ENCODE peak calls at places on chromosomes 5 and 9, in six cellular contexts. K is tibial nerve; E is CD8-positive, alpha-beta T cell; X is adrenal gland; L is upper lobe of left lung; F is esophagus squamous epithelium. H is an unnamed sample. For H3K9me3, the result is how much of the 10 kb centered on the place peaks cover.

GRCh38 chr9:137320555-137321384 is 18.7 kb upstream of the NRARP start:
- DNase-seq in F (no peak), E (peak), K (no peak), X (no peak), L (peak), H (no peak)

GRCh38 chr5:3009605-3010004 is 258.1 kb upstream of the IRX2 start:
- DNase-seq in K (no peak), E (peak), F (no peak), L (no peak), X (no peak), H (no peak)

GRCh38 chr5:99058466-99058865 is 129.7 kb upstream of the CHD1 start:
- DNase-seq in E (no peak), F (no peak), X (no peak), L (no peak), K (no peak), H (no peak)

GRCh38 chr9:18820566-18821095 is 212.4 kb downstream of the SAXO1 start:
- DNase-seq in L (no peak), K (no peak), E (no peak), X (no peak), F (no peak), H (no peak)

GRCh38 chr5:142769251-142769792 is 855 bp upstream of the ARHGAP26 start:
- DNase-seq in X (no peak), E (no peak), F (no peak), L (no peak), K (no peak), H (no peak)

GRCh38 chr5:135154961-135155360 is 120.9 kb upstream of the PITX1 start:
- DNase-seq in X (no peak), K (no peak), L (no peak), E (peak), F (no peak), H (no peak)

GRCh38 chr5:155471027-155471426 is 457.5 kb downstream of the KIF4B start:
- DNase-seq in L (no peak), F (no peak), E (no peak), X (no peak), K (no peak), H (no peak)

GRCh38 chr9:92147854-92148184 is 32.6 kb upstream of the SPTLC1 start:
- DNase-seq in L (peak), F (no peak), X (peak), E (no peak), K (no peak), H (no peak)

GRCh38 chr9:68819065-68819464 is 114.0 kb downstream of the PIP5K1B start:
- DNase-seq in E (no peak), K (no peak), X (no peak), L (no peak), F (no peak), H (no peak)

GRCh38 chr9:4792054-4792571 is 631 bp upstream of the RCL1 start:
- DNase-seq in F (no peak), K (no peak), L (no peak), E (no peak), X (no peak), H (no peak)

GRCh38 chr9:115883467-115884329 is 269.9 kb upstream of the PAPPA start:
- DNase-seq in F (no peak), E (no peak), L (no peak), X (peak), K (no peak), H (no peak)

DNA sequence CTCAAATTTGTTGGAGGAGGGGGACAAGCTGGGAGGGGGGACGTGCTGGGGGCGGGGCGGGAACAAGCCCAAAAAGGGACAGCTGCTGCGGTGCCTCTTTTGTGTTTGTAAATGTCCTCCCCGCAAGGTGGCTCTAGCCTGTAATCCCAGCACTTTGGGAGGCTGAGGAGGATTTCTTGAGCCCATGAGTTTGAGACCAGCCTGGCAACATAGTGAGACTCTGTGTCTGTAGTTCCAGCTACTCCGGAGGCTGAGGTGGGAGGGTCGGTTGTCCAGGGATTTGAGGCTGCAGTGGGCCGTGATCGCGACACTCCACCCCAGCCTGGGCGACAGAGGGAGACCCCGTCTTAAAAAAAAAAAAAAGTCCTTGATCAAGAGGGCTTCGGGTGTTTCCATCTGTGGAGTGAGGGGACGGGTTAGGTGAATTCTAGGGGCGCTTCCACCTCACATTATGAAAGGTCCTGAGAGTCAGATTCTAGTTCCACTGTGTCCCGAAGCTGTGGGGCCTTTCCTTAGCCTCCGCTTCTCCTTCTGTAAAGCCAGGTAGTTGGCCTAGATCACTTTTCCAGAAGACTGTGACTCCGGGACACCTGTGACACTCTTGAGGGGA is 779 bp upstream of the CTNNA1 start:
- DNase-seq in K (no peak), F (no peak), E (peak), X (peak), L (peak), H (no peak)
- TF ChIP-seq CTCF in K (no peak), F (peak), E (no peak), X (no peak), L (no peak), H (no peak)

GRCh38 chr5:60576425-60576824 is 123.5 kb downstream of the DEPDC1B start:
- DNase-seq in L (no peak), E (no peak), K (no peak), X (no peak), F (no peak), H (no peak)

GRCh38 chr5:60583598-60583997 is 116.4 kb downstream of the DEPDC1B start:
- DNase-seq in F (no peak), K (no peak), L (no peak), X (no peak), E (no peak), H (no peak)

GRCh38 chr5:60577116-60577515 is 122.8 kb downstream of the DEPDC1B start:
- DNase-seq in X (no peak), L (no peak), F (no peak), K (no peak), E (no peak), H (no peak)

DNA sequence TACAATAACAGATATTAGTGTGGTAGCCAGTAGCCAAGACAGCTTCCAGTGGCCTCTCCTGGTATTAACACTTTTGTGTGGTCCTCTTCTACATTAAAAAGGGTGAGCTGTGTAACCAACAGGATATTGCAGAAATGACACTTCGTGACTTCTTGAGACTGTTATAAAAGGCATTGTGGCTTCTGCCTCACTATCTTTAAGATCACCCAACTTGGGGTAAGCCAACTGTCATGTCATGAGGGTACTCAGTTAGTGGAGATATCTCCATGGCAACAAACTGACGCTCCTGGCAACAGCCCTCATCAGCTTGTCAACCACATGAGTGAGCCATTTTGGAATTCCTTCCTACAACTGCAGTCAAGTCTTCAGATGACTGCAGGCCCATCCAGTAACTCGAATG is 121.7 kb downstream of the DEPDC1B start:
- DNase-seq in L (no peak), E (no peak), F (no peak), K (no peak), X (no peak), H (no peak)
- H3K9me3 ChIP-seq in L (under half), E (under half), F (under half), K (under half), X (under half), H (under half)

GRCh38 chr5:34684281-34684979 is 28.3 kb downstream of the RAI14 start:
- DNase-seq in E (no peak), L (no peak), K (no peak), X (no peak), F (no peak), H (no peak)

GRCh38 chr5:34684980-34685352 is 28.8 kb downstream of the RAI14 start:
- DNase-seq in X (no peak), E (no peak), K (no peak), L (no peak), F (no peak), H (no peak)

GRCh38 chr5:34685485-34686197 is 29.5 kb downstream of the RAI14 start:
- DNase-seq in K (no peak), L (no peak), X (no peak), F (no peak), E (no peak), H (no peak)

GRCh38 chr5:34680896-34681295 is 24.8 kb downstream of the RAI14 start:
- DNase-seq in X (no peak), E (no peak), F (no peak), K (no peak), L (no peak), H (no peak)

DNA sequence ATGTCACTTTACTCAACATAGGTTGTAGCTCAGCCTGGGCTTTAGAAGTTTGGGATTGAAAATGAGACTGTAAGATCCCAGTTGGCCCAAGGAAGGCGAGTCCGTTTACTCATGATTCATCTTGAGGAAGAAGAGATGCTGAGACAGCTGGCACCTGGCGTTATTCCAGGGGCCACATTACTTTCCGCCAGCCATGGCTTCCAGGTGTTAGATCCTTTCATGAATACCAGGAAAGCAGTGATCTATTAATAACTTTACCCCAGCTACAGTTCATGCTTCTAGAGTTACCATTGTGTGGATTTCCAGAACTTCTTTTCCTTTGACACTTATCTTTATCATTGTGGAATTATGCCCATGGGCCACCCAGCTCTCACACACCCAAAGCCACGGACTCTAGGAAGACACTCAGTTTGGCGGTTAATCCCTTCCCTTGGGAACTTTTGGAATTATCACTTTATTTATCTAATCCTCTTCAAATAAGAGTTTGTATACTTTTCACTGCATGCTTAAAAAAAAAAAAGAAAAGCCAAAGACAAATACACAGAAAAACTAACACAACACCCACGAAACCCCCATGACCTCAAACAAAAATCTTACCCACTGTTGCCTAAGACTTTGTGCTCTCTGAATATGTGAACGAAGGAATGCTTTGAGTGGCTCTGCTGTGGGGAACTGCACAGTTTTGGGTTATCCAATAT is 26.9 kb downstream of the RAI14 start:
- DNase-seq in K (no peak), L (no peak), F (no peak), E (no peak), X (peak), H (no peak)
- H3K27ac ChIP-seq in K (peak), L (no peak), F (no peak), E (no peak), X (no peak), H (no peak)

GRCh38 chr9:33517373-33517772 is 6.7 kb upstream of the ANKRD18B start:
- DNase-seq in E (no peak), L (no peak), F (no peak), X (peak), K (no peak), H (no peak)
- TF ChIP-seq CTCF in E (peak), L (peak), F (peak), X (peak), K (peak), H (peak)

DNA sequence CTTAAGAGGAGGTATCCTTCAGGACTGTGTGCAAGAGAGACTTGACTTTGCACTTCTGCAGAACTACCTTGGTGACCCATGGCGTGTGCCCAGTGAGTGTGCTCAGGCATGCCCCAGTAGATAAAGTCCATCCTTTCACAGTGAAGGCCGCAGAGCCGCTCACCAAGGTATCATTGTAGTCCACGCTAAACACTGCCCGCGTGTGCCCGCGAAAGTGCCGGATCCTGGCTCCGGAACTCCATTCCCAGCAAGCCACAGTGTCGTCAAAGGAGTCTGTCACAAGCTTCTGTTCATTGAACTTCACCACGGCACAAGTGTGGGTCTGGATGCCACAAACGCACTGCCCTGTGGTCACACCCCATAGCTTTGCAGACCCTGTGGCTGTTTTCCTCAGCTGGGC is 3.3 kb upstream of the GRM6 start:
- DNase-seq in F (no peak), E (peak), L (peak), X (no peak), K (no peak), H (no peak)
- H3K9me3 ChIP-seq in F (under half), E (under half), L (under half), X (under half), K (under half), H (under half)

DNA sequence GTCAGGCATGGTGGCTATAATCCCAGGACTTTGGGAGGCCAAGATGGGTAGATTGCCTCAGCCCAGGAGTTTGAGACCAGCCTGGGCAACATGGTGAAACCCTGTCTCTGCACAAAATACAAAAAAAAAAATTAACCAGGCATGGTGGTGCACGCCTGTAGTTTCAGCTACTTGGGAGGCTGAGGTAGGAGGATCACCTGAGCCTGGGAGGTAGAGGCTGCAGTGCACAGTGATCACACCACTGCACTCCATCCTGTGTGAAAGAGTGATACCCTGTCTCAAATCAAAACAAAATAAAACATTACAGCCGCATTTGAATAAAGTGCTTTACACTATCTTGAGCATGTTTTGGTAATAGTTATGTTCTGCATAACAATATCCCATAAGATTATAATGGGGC is 74.0 kb downstream of the IQGAP2 start:
- DNase-seq in L (no peak), X (no peak), K (no peak), E (no peak), F (no peak), H (no peak)
- H3K27ac ChIP-seq in L (no peak), X (no peak), K (no peak), E (no peak), F (no peak), H (no peak)

DNA sequence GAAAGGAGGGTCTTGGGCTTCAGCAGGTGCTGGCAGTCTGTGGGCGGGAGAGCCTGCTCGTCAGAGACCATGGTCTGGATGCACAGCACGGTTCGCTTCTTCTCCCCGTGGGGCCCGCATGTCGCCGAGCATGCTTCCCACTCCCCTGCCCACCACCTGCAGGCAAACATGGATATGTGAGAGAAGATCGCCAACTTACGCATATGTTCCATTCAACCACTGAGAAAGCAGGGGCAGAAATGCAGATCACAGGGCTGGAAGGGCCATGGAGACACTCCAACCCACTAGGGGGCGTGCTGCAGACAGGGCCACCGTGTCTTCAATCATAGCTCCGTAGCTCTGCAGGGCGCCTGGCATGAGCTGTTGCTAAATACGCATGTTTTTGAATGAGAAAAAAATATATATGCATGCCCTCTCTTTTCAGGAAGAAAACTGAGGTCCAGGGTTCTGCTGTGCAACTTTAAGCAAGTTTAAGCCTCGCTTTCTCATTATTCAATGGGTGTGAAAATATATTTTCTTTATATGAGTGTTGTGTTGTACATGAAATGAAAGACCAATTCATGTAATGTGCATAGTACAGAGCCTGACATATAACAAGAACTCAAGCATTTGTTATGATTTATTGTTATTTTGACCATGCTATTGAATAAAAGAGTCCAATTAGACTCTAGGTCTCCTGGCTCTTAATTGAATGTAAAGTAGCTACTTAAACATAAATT is 148.0 kb downstream of the TARS1 start:
- DNase-seq in L (peak), K (no peak), X (peak), E (peak), F (no peak), H (peak)
- TF ChIP-seq CTCF in L (no peak), K (no peak), X (peak), E (no peak), F (peak), H (peak)

H was measured in CD4-positive, alpha-beta T cell.